ENCODE peak calls at places on chromosomes 6 and 20, in ten cellular contexts. M is GM12865, X is uterus, I is AG10803, B is GM20000, D is stomach, O is bronchial epithelial cell, F is heart left ventricle, C is epithelial cell of proximal tubule, H is omental fat pad. L is an unnamed sample.

GRCh38 chr6:41781302-41781711 is 725 bp downstream of the PRICKLE4 start:
- DNase-seq in M (no peak), X (no peak), I (no peak), B (no peak), D (peak; percentile 59), O (no peak), F (peak; percentile 56), C (no peak), H (no peak), L (no peak)

GRCh38 chr6:20840675-20841074 is 306.4 kb downstream of the CDKAL1 start:
- DNase-seq in M (no peak), X (no peak), I (peak; percentile 78), B (no peak), D (no peak), O (no peak), F (no peak), C (no peak), H (no peak), L (no peak)

GRCh38 chr6:39980839-39981580 is 46.7 kb upstream of the MOCS1 start:
- DNase-seq in M (peak; percentile 27), X (peak; percentile 20), I (peak; percentile 48), B (peak; percentile 31), D (no peak), O (peak; percentile 55), F (no peak), C (peak; percentile 10), H (no peak), L (no peak)

GRCh38 chr6:87944541-87944954 is 103.1 kb upstream of the SPACA1 start:
- DNase-seq in M (peak; percentile 39), X (peak; percentile 48), I (peak; percentile 75), B (peak; percentile 16), D (peak; percentile 31), O (peak; percentile 100), F (peak; percentile 73), C (no peak), H (no peak), L (peak; percentile 58)

GRCh38 chr20:23116301-23117089 is 30.4 kb upstream of the CD93 start:
- DNase-seq in M (no peak), X (no peak), I (peak; percentile 79), B (no peak), D (no peak), O (peak; percentile 83), F (no peak), C (no peak), H (no peak), L (no peak)

GRCh38 chr6:134174790-134175531 is 122.5 kb upstream of the SLC2A12 start:
- DNase-seq in M (peak; percentile 93), X (peak; percentile 90), I (peak; percentile 88), B (peak; percentile 94), D (peak; percentile 97), O (peak; percentile 58), F (peak; percentile 96), C (no peak), H (peak; percentile 81), L (peak; percentile 84)

GRCh38 chr6:4344317-4344899 is 209.0 kb upstream of the ECI2 start:
- DNase-seq in M (no peak), X (no peak), I (peak; percentile 30), B (no peak), D (no peak), O (peak; percentile 77), F (no peak), C (no peak), H (no peak), L (no peak)

GRCh38 chr20:32191873-32192272 is 15.7 kb downstream of the PLAGL2 start:
- DNase-seq in M (no peak), X (no peak), I (peak; percentile 40), B (no peak), D (no peak), O (no peak), F (no peak), C (no peak), H (no peak), L (no peak)

DNA sequence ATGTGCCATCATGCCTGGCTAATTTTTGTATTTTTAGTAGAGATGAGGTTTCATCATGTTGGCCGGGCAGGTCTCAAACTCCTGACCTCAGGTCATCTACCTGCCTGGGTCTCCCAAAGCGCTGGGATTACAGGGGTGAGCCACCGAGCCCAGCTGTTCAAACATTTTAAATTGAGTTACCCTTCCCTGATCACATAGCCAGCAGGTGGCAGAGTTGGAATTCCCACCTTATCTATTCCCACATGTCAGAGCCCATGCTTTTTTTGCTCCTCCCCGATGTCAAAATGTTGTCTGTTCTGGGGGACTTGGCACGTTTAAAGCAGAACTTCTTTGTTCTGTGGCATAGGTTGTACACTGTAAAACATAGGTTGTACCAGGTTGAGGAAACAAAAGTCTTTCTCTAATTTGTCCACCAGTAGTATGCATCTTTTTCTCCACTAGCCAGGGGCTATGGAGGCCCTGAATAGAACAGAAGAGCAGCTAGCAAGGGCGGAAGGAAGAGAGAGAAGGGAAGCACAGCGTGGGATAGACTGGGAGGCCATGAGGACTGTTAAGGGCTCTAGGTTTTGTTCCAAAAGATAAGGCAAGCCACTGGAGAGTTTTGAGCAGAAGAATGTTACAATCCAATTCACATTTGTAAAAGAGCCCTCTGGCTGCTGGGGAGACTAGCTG is 7.3 kb upstream of the LBP start:
- DNase-seq in M (no peak), X (no peak), I (no peak), B (no peak), D (no peak), O (peak; percentile 37), F (no peak), C (no peak), H (no peak), L (no peak)
- TF ChIP-seq CTCF in M (no peak), X (no peak), I (peak; percentile 24), B (no peak), D (no peak), O (peak; percentile 51), F (no peak), C (peak; percentile 62), H (no peak), L (no peak)

GRCh38 chr6:168332020-168332419 is 12.4 kb upstream of the DACT2 start:
- DNase-seq in M (no peak), X (no peak), I (no peak), B (no peak), D (no peak), O (no peak), F (no peak), C (no peak), H (no peak), L (no peak)

GRCh38 chr6:168331058-168331457 is 11.5 kb upstream of the DACT2 start:
- DNase-seq in M (no peak), X (no peak), I (no peak), B (no peak), D (no peak), O (no peak), F (no peak), C (no peak), H (no peak), L (no peak)

GRCh38 chr6:168334072-168334471 is 14.5 kb upstream of the DACT2 start:
- DNase-seq in M (no peak), X (no peak), I (no peak), B (no peak), D (no peak), O (no peak), F (no peak), C (no peak), H (no peak), L (no peak)

GRCh38 chr6:168333471-168333870 is 13.9 kb upstream of the DACT2 start:
- DNase-seq in M (no peak), X (no peak), I (no peak), B (no peak), D (no peak), O (no peak), F (no peak), C (no peak), H (no peak), L (no peak)

GRCh38 chr6:168333039-168333438 is 13.5 kb upstream of the DACT2 start:
- DNase-seq in M (no peak), X (no peak), I (no peak), B (no peak), D (no peak), O (no peak), F (no peak), C (no peak), H (no peak), L (no peak)
- TF ChIP-seq CTCF in M (no peak), X (no peak), I (peak; percentile 32), B (no peak), D (peak; percentile 37), O (peak; percentile 7), F (no peak), C (peak; percentile 65), H (no peak), L (peak; percentile 45)

GRCh38 chr6:168369776-168370175 is 50.2 kb upstream of the DACT2 start:
- DNase-seq in M (no peak), X (no peak), I (no peak), B (no peak), D (no peak), O (no peak), F (no peak), C (no peak), H (no peak), L (no peak)

GRCh38 chr6:168371635-168371988 is 52.0 kb upstream of the DACT2 start:
- DNase-seq in M (no peak), X (no peak), I (no peak), B (no peak), D (no peak), O (no peak), F (no peak), C (no peak), H (no peak), L (no peak)

GRCh38 chr6:168368971-168369370 is 49.4 kb upstream of the DACT2 start:
- DNase-seq in M (no peak), X (no peak), I (no peak), B (no peak), D (no peak), O (no peak), F (no peak), C (no peak), H (no peak), L (no peak)

GRCh38 chr6:168371185-168371584 is 51.6 kb upstream of the DACT2 start:
- DNase-seq in M (no peak), X (no peak), I (no peak), B (no peak), D (no peak), O (no peak), F (no peak), C (no peak), H (no peak), L (no peak)

GRCh38 chr6:168370310-168370991 is 50.9 kb upstream of the DACT2 start:
- DNase-seq in M (no peak), X (peak; percentile 88), I (peak; percentile 15), B (peak; percentile 63), D (peak; percentile 84), O (peak; percentile 5), F (peak; percentile 77), C (no peak), H (peak; percentile 60), L (peak; percentile 75)
- TF ChIP-seq CTCF in M (peak; percentile 8), X (peak; percentile 90), I (peak; percentile 58), B (peak; percentile 30), D (peak; percentile 91), O (peak; percentile 70), F (peak; percentile 73), C (peak; percentile 79), H (peak; percentile 19), L (peak; percentile 94)

DNA sequence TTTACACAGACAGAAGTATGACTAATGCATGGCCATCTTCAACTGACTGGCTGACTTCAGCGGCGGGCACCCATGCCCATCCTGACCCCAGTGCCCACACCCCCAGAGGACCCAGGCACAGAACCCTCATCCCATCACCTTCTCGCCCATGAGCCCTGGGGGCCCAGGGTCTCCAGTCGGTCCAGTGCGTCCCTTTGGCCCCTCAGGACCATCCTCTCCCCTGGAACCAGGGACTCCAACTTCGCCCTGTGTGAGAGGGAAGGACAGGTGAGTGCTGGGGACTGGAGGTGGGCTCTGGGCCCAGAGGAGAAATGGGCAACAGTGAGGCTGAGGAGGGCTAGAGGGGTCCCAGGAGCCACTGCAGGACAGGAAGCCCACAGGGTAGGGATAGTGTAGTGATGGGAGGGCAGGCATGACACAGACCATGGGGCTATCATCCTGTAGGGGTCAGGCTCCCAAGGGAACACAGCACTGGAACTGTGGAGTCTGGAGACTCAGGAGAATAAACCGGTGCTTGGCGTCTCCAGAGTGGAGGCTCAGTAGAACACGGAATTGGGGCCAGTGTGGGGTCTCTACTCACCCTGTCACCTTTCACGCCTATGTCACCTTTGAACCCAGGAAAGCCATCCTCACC is 16.7 kb downstream of the COL11A2 start:
- DNase-seq in M (no peak), X (no peak), I (no peak), B (no peak), D (no peak), O (no peak), F (no peak), C (no peak), H (no peak), L (no peak)
- TF ChIP-seq CTCF in M (no peak), X (no peak), I (no peak), B (no peak), D (no peak), O (peak; percentile 12), F (no peak), C (peak; percentile 32), H (no peak), L (no peak)

L was measured in mesothelial cell of epicardium.